ENCODE peak calls at places on chromosome 12, in seven cellular contexts. I is stimulated activated CD8-positive, alpha-beta memory T cell treated with anti-CD3 and anti-CD28 coated beads, Interleukin-15, amount 100 ng/mL, for 24 hours; G is NCI-H510A; K is NCI-H345; E is A549; R is T-cell; M is NCI-H1105 treated with DMSO at 0.1 percent for 48 hours. W is an unnamed sample.

GRCh38 chr12:49064767-49065152 is 4.2 kb upstream of the KMT2D start:
- DNase-seq in I (no peak), G (no peak), K (no peak), E (no peak), R (no peak), M (no peak), W (no peak)

GRCh38 chr12:121805171-121805687 is 1.4 kb downstream of the SETD1B start:
- DNase-seq in I (no peak), G (no peak), K (peak; percentile 22), E (peak; percentile 70), R (no peak), M (peak; percentile 21), W (no peak)

GRCh38 chr12:127964717-127965116 is 302.3 kb upstream of the TMEM132C start:
- DNase-seq in I (no peak), G (no peak), K (no peak), E (peak; percentile 18), R (no peak), M (no peak), W (no peak)

GRCh38 chr12:42023733-42024494 is 120.8 kb downstream of the GXYLT1 start:
- DNase-seq in I (peak; percentile 43), G (no peak), K (peak; percentile 29), E (peak; percentile 72), R (peak; percentile 51), M (no peak), W (peak; percentile 82)

GRCh38 chr12:93938317-93938716 is 210.1 kb upstream of the PLXNC1 start:
- DNase-seq in I (no peak), G (no peak), K (no peak), E (no peak), R (no peak), M (no peak), W (no peak)

GRCh38 chr12:123163227-123163626 is 12.3 kb upstream of the PITPNM2 start:
- DNase-seq in I (no peak), G (no peak), K (no peak), E (no peak), R (no peak), M (no peak), W (no peak)

GRCh38 chr12:96263449-96263902 is 69.3 kb downstream of the ELK3 start:
- DNase-seq in I (no peak), G (peak; percentile 53), K (no peak), E (peak; percentile 20), R (no peak), M (peak; percentile 72), W (no peak)

GRCh38 chr12:14716848-14717444 is 20.5 kb upstream of the GUCY2C start:
- DNase-seq in I (no peak), G (no peak), K (peak; percentile 38), E (peak; percentile 71), R (peak; percentile 33), M (no peak), W (peak; percentile 26)

GRCh38 chr12:31009976-31010375 is 63.7 kb upstream of the DDX11 start:
- DNase-seq in I (no peak), G (no peak), K (no peak), E (no peak), R (no peak), M (no peak), W (no peak)

W was measured in HEK293T.